ENCODE peak calls at places on chromosomes 16 and 17, in five cellular contexts. One of them, this sample, is unnamed.

GRCh38 chr16:14307623-14308356 is 236.7 kb downstream of the MRTFB start:
- DNase-seq in GM12878: no peak
- DNase-seq in SK-N-SH: peak
- DNase-seq in K562: peak
- DNase-seq in HepG2: no peak
- DNase-seq in this sample: no peak

GRCh38 chr17:42459256-42459982 is 741 bp downstream of the ATP6V0A1 start:
- DNase-seq in GM12878: no peak
- DNase-seq in SK-N-SH: peak
- DNase-seq in K562: peak
- DNase-seq in HepG2: peak
- DNase-seq in this sample: peak

GRCh38 chr16:49534901-49535300 is 161.3 kb downstream of the C16orf78 start:
- DNase-seq in GM12878: no peak
- DNase-seq in SK-N-SH: no peak
- DNase-seq in K562: no peak
- DNase-seq in HepG2: no peak
- DNase-seq in this sample: no peak

GRCh38 chr17:77958716-77959215 is 263 bp downstream of the TNRC6C start:
- DNase-seq in GM12878: no peak
- DNase-seq in SK-N-SH: no peak
- DNase-seq in K562: no peak
- DNase-seq in HepG2: no peak
- DNase-seq in this sample: no peak

GRCh38 chr16:66030036-66030435 is 336.5 kb upstream of the CDH5 start:
- DNase-seq in GM12878: no peak
- DNase-seq in SK-N-SH: no peak
- DNase-seq in K562: no peak
- DNase-seq in HepG2: no peak
- DNase-seq in this sample: no peak

GRCh38 chr17:68101992-68102758 is 66.6 kb downstream of the KPNA2 start:
- DNase-seq in GM12878: no peak
- DNase-seq in SK-N-SH: peak
- DNase-seq in K562: no peak
- DNase-seq in HepG2: no peak
- DNase-seq in this sample: peak

GRCh38 chr16:50515218-50515617 is 33.0 kb upstream of the NKD1 start:
- DNase-seq in GM12878: no peak
- DNase-seq in SK-N-SH: no peak
- DNase-seq in K562: no peak
- DNase-seq in HepG2: no peak
- DNase-seq in this sample: no peak

GRCh38 chr17:78541488-78542237 is 35.5 kb downstream of the DNAH17 start:
- DNase-seq in GM12878: no peak
- DNase-seq in SK-N-SH: no peak
- DNase-seq in K562: peak
- DNase-seq in HepG2: no peak
- DNase-seq in this sample: no peak

GRCh38 chr17:31413081-31413799 is 21.8 kb downstream of the RAB11FIP4 start:
- DNase-seq in GM12878: no peak
- DNase-seq in SK-N-SH: no peak
- DNase-seq in K562: no peak
- DNase-seq in HepG2: no peak
- DNase-seq in this sample: no peak

GRCh38 chr17:74771319-74771914 is 4.7 kb downstream of the NAT9 start:
- DNase-seq in GM12878: no peak
- DNase-seq in SK-N-SH: no peak
- DNase-seq in K562: no peak
- DNase-seq in HepG2: no peak
- DNase-seq in this sample: no peak

GRCh38 chr16:82059983-82060421 is 24.9 kb downstream of the HSD17B2 start:
- DNase-seq in GM12878: no peak
- DNase-seq in SK-N-SH: no peak
- DNase-seq in K562: no peak
- DNase-seq in HepG2: peak
- DNase-seq in this sample: no peak

GRCh38 chr16:58044266-58045019 is 18.9 kb downstream of the MMP15 start:
- DNase-seq in GM12878: no peak
- DNase-seq in SK-N-SH: peak
- DNase-seq in K562: no peak
- DNase-seq in HepG2: no peak
- DNase-seq in this sample: no peak

GRCh38 chr16:30662449-30662848 is 4.2 kb downstream of the FBRS start:
- DNase-seq in GM12878: no peak
- DNase-seq in SK-N-SH: no peak
- DNase-seq in K562: no peak
- DNase-seq in HepG2: no peak
- DNase-seq in this sample: no peak

GRCh38 chr16:86848821-86849220 is 270.5 kb downstream of the FOXL1 start:
- DNase-seq in GM12878: no peak
- DNase-seq in SK-N-SH: no peak
- DNase-seq in K562: no peak
- DNase-seq in HepG2: no peak
- DNase-seq in this sample: no peak

GRCh38 chr17:82051776-82052637 is at the start of the genes GPS1 and RFNG:
- DNase-seq in GM12878: no peak
- DNase-seq in SK-N-SH: peak
- DNase-seq in K562: peak
- DNase-seq in HepG2: peak
- DNase-seq in this sample: peak

DNA sequence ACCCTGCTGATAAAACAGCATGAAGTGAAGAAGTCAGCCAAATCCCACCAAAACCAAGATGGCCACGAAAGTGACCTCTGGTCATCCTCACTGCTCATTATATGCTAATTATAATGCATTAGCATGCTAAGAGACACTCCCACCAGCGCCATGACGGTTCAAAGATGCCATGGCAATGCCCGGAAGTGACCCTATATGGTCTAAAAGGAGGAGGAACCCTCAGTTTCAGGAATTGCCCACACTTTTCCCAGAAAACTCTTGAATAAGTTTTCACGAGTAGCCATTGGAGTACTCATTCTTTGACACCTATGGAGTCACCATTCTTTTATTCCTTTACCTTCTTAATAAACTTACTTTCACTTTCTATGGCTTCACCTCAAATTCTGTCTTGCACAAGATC is 44.3 kb downstream of the GSG1L start:
- DNase-seq in GM12878: no peak
- DNase-seq in SK-N-SH: no peak
- DNase-seq in K562: no peak
- DNase-seq in HepG2: no peak
- DNase-seq in this sample: no peak
- TF ChIP-seq FOXM1 in GM12878: no peak
- TF ChIP-seq FOXM1 in SK-N-SH: no peak
- TF ChIP-seq FOXM1 in K562: no peak
- TF ChIP-seq FOXM1 in HepG2: no peak
- TF ChIP-seq FOXM1 in this sample: no peak

GRCh38 chr16:23838485-23839142 is 2.8 kb downstream of the PRKCB start:
- DNase-seq in GM12878: no peak
- DNase-seq in SK-N-SH: no peak
- DNase-seq in K562: no peak
- DNase-seq in HepG2: no peak
- DNase-seq in this sample: no peak

GRCh38 chr16:23836404-23837291 is 865 bp downstream of the PRKCB start:
- DNase-seq in GM12878: no peak
- DNase-seq in SK-N-SH: peak
- DNase-seq in K562: peak
- DNase-seq in HepG2: no peak
- DNase-seq in this sample: peak

GRCh38 chr16:23835390-23836077 is at the start of gene PRKCB:
- DNase-seq in GM12878: no peak
- DNase-seq in SK-N-SH: peak
- DNase-seq in K562: peak
- DNase-seq in HepG2: no peak
- DNase-seq in this sample: peak

GRCh38 chr16:23836078-23836403 is 258 bp downstream of the PRKCB start:
- DNase-seq in GM12878: no peak
- DNase-seq in SK-N-SH: no peak
- DNase-seq in K562: peak
- DNase-seq in HepG2: no peak
- DNase-seq in this sample: no peak

GRCh38 chr16:23837553-23838308 is 1.9 kb downstream of the PRKCB start:
- DNase-seq in GM12878: no peak
- DNase-seq in SK-N-SH: no peak
- DNase-seq in K562: peak
- DNase-seq in HepG2: no peak
- DNase-seq in this sample: no peak
- TF ChIP-seq FOXM1 in GM12878: no peak
- TF ChIP-seq FOXM1 in SK-N-SH: no peak
- TF ChIP-seq FOXM1 in K562: no peak
- TF ChIP-seq FOXM1 in HepG2: no peak
- TF ChIP-seq FOXM1 in this sample: no peak

GRCh38 chr17:34883106-34884000 is 77.9 kb downstream of the CCT6B start:
- DNase-seq in GM12878: no peak
- DNase-seq in SK-N-SH: no peak
- DNase-seq in K562: no peak
- DNase-seq in HepG2: no peak
- DNase-seq in this sample: no peak
- TF ChIP-seq FOXM1 in GM12878: no peak
- TF ChIP-seq FOXM1 in SK-N-SH: no peak
- TF ChIP-seq FOXM1 in K562: no peak
- TF ChIP-seq FOXM1 in HepG2: no peak
- TF ChIP-seq FOXM1 in this sample: no peak

GRCh38 chr17:33381201-33381600 is 88.1 kb upstream of the ASIC2 start:
- DNase-seq in GM12878: no peak
- DNase-seq in SK-N-SH: no peak
- DNase-seq in K562: no peak
- DNase-seq in HepG2: no peak
- DNase-seq in this sample: no peak
- TF ChIP-seq FOXM1 in GM12878: no peak
- TF ChIP-seq FOXM1 in SK-N-SH: no peak
- TF ChIP-seq FOXM1 in K562: no peak
- TF ChIP-seq FOXM1 in HepG2: no peak
- TF ChIP-seq FOXM1 in this sample: no peak

GRCh38 chr16:12467418-12468210 is 336.1 kb downstream of the CPPED1 start:
- DNase-seq in GM12878: no peak
- DNase-seq in SK-N-SH: no peak
- DNase-seq in K562: no peak
- DNase-seq in HepG2: no peak
- DNase-seq in this sample: no peak
- TF ChIP-seq FOXM1 in GM12878: no peak
- TF ChIP-seq FOXM1 in SK-N-SH: no peak
- TF ChIP-seq FOXM1 in K562: no peak
- TF ChIP-seq FOXM1 in HepG2: no peak
- TF ChIP-seq FOXM1 in this sample: no peak

DNA sequence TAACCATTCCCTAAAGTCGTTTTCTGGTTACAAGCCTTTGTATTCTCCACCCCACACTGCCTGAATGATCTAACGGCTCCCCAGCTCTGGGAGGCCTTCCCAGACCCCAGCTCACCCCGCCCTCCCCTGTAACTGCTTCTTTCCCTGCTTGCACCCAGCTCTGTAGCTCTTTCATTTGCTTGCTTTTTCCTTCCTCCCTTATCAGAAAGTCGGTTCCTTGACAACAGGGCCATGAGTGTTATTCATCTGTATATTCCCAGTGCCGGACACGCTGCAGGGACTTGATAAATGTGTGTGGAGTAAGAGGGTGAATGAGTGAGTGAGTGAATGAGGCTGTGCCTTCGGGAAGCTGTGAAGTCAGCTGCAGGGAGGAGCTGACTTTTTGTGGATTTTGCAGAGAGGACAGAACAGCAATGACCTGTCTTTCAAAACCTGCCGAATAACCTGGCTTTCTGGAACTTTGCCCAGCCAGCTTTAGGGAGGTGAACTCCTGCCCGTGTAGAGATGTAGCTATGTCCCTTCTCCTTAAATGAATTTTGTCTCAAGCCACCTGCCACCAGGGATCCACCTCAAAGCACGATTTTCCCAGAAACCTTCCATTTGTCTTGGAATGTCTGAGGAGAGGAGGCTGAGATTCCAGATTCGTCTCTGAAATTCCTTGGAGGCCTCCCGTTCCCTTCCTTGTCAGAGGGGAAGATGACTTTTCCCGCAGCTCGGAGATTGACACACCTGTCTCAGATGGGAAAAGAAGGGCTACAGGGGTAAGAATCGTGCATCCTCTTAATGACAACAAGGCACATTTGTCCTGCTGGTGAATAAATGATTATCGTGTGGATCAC is 19.9 kb upstream of the CACNG4 start:
- DNase-seq in GM12878: no peak
- DNase-seq in SK-N-SH: peak
- DNase-seq in K562: peak
- DNase-seq in HepG2: no peak
- DNase-seq in this sample: no peak
- TF ChIP-seq FOXM1 in GM12878: no peak
- TF ChIP-seq FOXM1 in SK-N-SH: no peak
- TF ChIP-seq FOXM1 in K562: no peak
- TF ChIP-seq FOXM1 in HepG2: no peak
- TF ChIP-seq FOXM1 in this sample: no peak

This sample was measured in HEK293T.